ENCODE peak calls at places on chromosomes 3 and 15, in four cellular contexts. N is RWPE1, G is OCI-LY7, K is suprapubic skin. Y is an unnamed sample.

GRCh38 chr3:179348325-179349013 is 960 bp downstream of the MFN1 start:
- DNase-seq in N (no peak), G (peak), K (no peak), Y (no peak)

GRCh38 chr3:42031808-42032475 is 59.2 kb upstream of the TRAK1 start:
- DNase-seq in N (no peak), G (no peak), K (no peak), Y (peak)

GRCh38 chr15:73598540-73599195 is 34.5 kb downstream of the NPTN start:
- DNase-seq in N (no peak), G (no peak), K (no peak), Y (no peak)

GRCh38 chr3:119559441-119559963 is at the start of gene CD80:
- DNase-seq in N (peak), G (peak), K (no peak), Y (no peak)

GRCh38 chr3:24415819-24416218 is 78.8 kb downstream of the THRB start:
- DNase-seq in N (no peak), G (no peak), K (no peak), Y (no peak)

GRCh38 chr3:99505646-99506269 is 132.6 kb upstream of the COL8A1 start:
- DNase-seq in N (no peak), G (no peak), K (peak), Y (no peak)

GRCh38 chr3:35814531-35814930 is 175.2 kb downstream of the ARPP21 start:
- DNase-seq in N (no peak), G (no peak), K (no peak), Y (no peak)

GRCh38 chr15:65331811-65332210 is 27.3 kb downstream of the RNU5B-1 start:
- DNase-seq in N (no peak), G (no peak), K (no peak), Y (no peak)

GRCh38 chr3:154181127-154181691 is 60.0 kb downstream of the ARHGEF26 start:
- DNase-seq in N (peak), G (no peak), K (no peak), Y (peak)
- H3K27ac ChIP-seq in N (no peak), G (no peak), K (peak), Y (no peak)

GRCh38 chr3:147945968-147946519 is 536.9 kb downstream of the ZIC1 start:
- DNase-seq in N (peak), G (no peak), K (no peak), Y (no peak)
- TF ChIP-seq CTCF in N (peak), G (peak), K (peak), Y (no peak)

GRCh38 chr15:95410757-95411156 is 919.7 kb upstream of the NR2F2 start:
- DNase-seq in N (no peak), G (no peak), K (no peak), Y (no peak)

GRCh38 chr15:95422255-95422654 is 908.2 kb upstream of the NR2F2 start:
- DNase-seq in N (no peak), G (no peak), K (no peak), Y (no peak)

GRCh38 chr15:95417761-95418160 is 912.7 kb upstream of the NR2F2 start:
- DNase-seq in N (no peak), G (no peak), K (no peak), Y (no peak)

DNA sequence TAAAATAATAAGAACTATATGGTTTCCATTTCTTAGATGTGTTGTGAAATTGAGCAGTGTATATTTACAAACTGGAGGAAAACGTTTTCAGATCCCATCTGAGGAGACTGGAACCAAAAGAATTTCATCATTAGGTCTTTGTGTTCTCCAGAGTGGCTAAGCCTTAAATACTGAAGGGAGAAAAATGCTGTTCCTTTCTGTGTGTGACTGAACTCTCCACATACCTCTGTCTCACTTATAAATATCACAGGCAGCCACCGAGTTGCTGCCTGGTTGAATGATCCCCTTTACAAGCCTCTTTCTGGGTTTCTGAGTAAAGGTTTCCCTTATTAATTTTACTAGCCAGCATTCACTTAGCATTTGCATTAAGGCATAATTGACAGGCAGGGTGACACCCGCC is 913.9 kb upstream of the NR2F2 start:
- DNase-seq in N (no peak), G (no peak), K (no peak), Y (no peak)
- H3K27ac ChIP-seq in N (no peak), G (no peak), K (no peak), Y (no peak)

GRCh38 chr3:76643620-76644019 is 396.3 kb upstream of the ROBO2 start:
- DNase-seq in N (no peak), G (no peak), K (no peak), Y (no peak)

GRCh38 chr3:76645724-76646123 is 394.2 kb upstream of the ROBO2 start:
- DNase-seq in N (no peak), G (no peak), K (no peak), Y (no peak)

GRCh38 chr3:76651784-76652183 is 388.1 kb upstream of the ROBO2 start:
- DNase-seq in N (no peak), G (no peak), K (no peak), Y (no peak)

GRCh38 chr3:76652524-76652923 is 387.4 kb upstream of the ROBO2 start:
- DNase-seq in N (no peak), G (no peak), K (no peak), Y (no peak)

DNA sequence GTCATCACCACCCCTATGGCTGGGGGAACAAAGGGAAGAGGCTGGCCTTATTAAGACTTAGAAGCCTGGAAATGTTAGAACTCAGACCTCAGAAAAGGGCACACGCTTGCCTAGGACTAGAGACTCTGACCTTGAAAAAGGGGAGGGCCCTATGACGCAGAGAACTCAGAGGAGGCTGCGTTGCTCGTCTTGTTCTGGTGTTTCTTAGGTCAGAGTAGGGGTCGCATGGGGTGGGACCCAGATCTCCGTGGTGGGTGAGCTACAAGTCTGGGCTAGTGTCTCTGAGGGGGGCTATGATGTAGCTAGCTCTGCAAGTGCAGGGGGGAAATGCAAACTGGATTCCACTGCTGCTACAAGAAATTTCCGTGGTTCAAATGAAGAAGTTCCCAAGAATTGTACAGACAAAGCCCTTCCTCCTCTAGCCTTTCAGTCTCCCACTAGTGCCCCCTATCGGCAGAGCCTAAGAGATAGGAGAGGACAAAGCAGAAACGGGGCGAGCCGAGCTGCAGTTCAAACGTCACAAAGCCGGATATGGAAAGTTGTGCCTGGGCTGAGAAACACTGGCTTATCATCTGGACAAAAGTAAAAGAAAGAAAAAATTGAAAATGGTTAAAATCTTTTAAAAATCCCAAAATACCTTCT is 392.9 kb upstream of the ROBO2 start:
- DNase-seq in N (no peak), G (no peak), K (no peak), Y (no peak)
- TF ChIP-seq CTCF in N (no peak), G (peak), K (no peak), Y (no peak)

GRCh38 chr15:101228313-101228712 is 23.5 kb downstream of the CHSY1 start:
- DNase-seq in N (no peak), G (no peak), K (no peak), Y (no peak)

GRCh38 chr15:101233651-101234281 is 18.1 kb downstream of the CHSY1 start:
- DNase-seq in N (no peak), G (no peak), K (no peak), Y (no peak)

GRCh38 chr15:101237161-101237775 is 14.6 kb downstream of the CHSY1 start:
- DNase-seq in N (no peak), G (no peak), K (no peak), Y (no peak)

GRCh38 chr15:101232677-101233076 is 19.2 kb downstream of the CHSY1 start:
- DNase-seq in N (no peak), G (no peak), K (no peak), Y (no peak)
- H3K27ac ChIP-seq in N (peak), G (no peak), K (peak), Y (peak)

DNA sequence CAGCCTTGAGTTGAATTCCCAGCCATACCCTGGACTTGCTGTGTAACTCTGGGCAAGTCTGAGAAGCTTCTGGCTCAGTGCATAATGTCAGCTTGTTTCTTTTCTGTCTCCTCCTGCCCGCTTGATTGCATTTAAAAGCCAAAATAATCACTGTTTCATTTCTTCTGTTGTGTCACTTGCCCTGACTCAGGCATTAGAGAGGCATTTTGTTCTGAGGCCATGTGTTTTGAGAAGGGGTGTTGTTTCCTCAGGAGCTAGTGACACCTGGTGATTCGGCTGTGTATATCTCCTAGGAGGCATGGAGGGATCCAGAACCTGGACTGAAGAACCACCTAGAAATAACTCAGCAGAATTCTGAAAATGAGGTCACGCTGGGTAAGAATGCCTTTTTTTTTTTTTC is 16.0 kb downstream of the WDR73 start:
- DNase-seq in N (peak), G (peak), K (no peak), Y (no peak)
- TF ChIP-seq CTCF in N (no peak), G (peak), K (no peak), Y (no peak)

DNA sequence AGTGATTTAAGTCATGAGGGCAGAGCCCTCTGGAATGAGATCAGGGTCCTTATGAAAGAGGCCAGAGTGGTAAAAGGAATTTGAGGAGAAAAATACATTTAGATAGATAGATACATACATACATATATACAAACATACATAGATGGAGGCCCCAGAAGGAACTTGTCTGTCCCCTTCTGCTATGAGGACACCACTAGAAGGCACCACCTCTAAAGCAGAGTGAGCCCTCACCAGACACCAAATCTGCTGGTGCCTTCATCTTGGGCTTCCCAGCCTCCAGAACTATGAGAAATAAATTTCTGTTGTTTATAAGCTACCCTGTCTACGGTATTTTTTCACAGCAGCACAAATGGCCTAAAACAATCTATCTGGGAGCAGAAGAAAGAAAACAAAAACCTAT is 7.9 kb downstream of the TBC1D2B start:
- DNase-seq in N (no peak), G (peak), K (no peak), Y (no peak)
- H3K27ac ChIP-seq in N (no peak), G (peak), K (peak), Y (peak)

GRCh38 chr3:137041251-137041650 is 83.5 kb downstream of the IL20RB start:
- DNase-seq in N (no peak), G (no peak), K (no peak), Y (no peak)

GRCh38 chr3:137032465-137033120 is 74.8 kb downstream of the IL20RB start:
- DNase-seq in N (peak), G (peak), K (peak), Y (peak)

GRCh38 chr3:137039570-137039969 is 81.8 kb downstream of the IL20RB start:
- DNase-seq in N (no peak), G (no peak), K (no peak), Y (no peak)

GRCh38 chr3:137035631-137036030 is 77.8 kb downstream of the IL20RB start:
- DNase-seq in N (no peak), G (peak), K (no peak), Y (no peak)
- TF ChIP-seq CTCF in N (no peak), G (peak), K (peak), Y (no peak)

GRCh38 chr3:61985020-61985419 is 388.3 kb downstream of the FEZF2 start:
- DNase-seq in N (peak), G (no peak), K (no peak), Y (no peak)

GRCh38 chr3:61990618-61991017 is 382.7 kb downstream of the FEZF2 start:
- DNase-seq in N (no peak), G (no peak), K (no peak), Y (no peak)

GRCh38 chr3:61989681-61990080 is 383.7 kb downstream of the FEZF2 start:
- DNase-seq in N (no peak), G (no peak), K (no peak), Y (no peak)

GRCh38 chr3:61983479-61983878 is 389.9 kb downstream of the FEZF2 start:
- DNase-seq in N (no peak), G (no peak), K (no peak), Y (no peak)

GRCh38 chr3:61986473-61986872 is 386.9 kb downstream of the FEZF2 start:
- DNase-seq in N (no peak), G (no peak), K (no peak), Y (no peak)
- H3K27ac ChIP-seq in N (no peak), G (no peak), K (no peak), Y (no peak)